ENCODE peak calls at places on chromosomes 5 and 9, in eight cellular contexts. One of them, this sample, is unnamed.
A peak's percentile ranks its signal among the peaks of the same experiment; 100 is the strongest.

GRCh38 chr5:54524704-54525103 is 7.1 kb downstream of the SNX18 start:
- DNase-seq in fibroblast of lung: no peak
- DNase-seq in ovary: peak; percentile 65
- DNase-seq in body of pancreas: peak; percentile 45
- DNase-seq in CD4-positive, CD25-positive, alpha-beta regulatory T cell: no peak
- DNase-seq in psoas muscle: no peak
- DNase-seq in keratinocyte: no peak
- DNase-seq in A549: no peak
- DNase-seq in this sample: peak; percentile 46

GRCh38 chr9:618478-618877 is 223.0 kb upstream of the DMRT1 start:
- DNase-seq in fibroblast of lung: peak; percentile 66
- DNase-seq in ovary: no peak
- DNase-seq in body of pancreas: no peak
- DNase-seq in CD4-positive, CD25-positive, alpha-beta regulatory T cell: no peak
- DNase-seq in psoas muscle: no peak
- DNase-seq in keratinocyte: no peak
- DNase-seq in A549: no peak
- DNase-seq in this sample: no peak

GRCh38 chr9:34430843-34431437 is 27.4 kb downstream of the FAM219A start:
- DNase-seq in fibroblast of lung: peak; percentile 84
- DNase-seq in ovary: peak; percentile 76
- DNase-seq in body of pancreas: peak; percentile 48
- DNase-seq in CD4-positive, CD25-positive, alpha-beta regulatory T cell: no peak
- DNase-seq in psoas muscle: peak; percentile 66
- DNase-seq in keratinocyte: peak; percentile 36
- DNase-seq in A549: peak; percentile 49
- DNase-seq in this sample: peak; percentile 27

GRCh38 chr9:112059145-112059979 is 115.7 kb downstream of the SUSD1 start:
- DNase-seq in fibroblast of lung: peak; percentile 87
- DNase-seq in ovary: no peak
- DNase-seq in body of pancreas: no peak
- DNase-seq in CD4-positive, CD25-positive, alpha-beta regulatory T cell: no peak
- DNase-seq in psoas muscle: no peak
- DNase-seq in keratinocyte: peak; percentile 80
- DNase-seq in A549: peak; percentile 89
- DNase-seq in this sample: no peak

GRCh38 chr5:11878846-11879245 is 25.4 kb downstream of the CTNND2 start:
- DNase-seq in fibroblast of lung: no peak
- DNase-seq in ovary: no peak
- DNase-seq in body of pancreas: no peak
- DNase-seq in CD4-positive, CD25-positive, alpha-beta regulatory T cell: no peak
- DNase-seq in psoas muscle: no peak
- DNase-seq in keratinocyte: no peak
- DNase-seq in A549: no peak
- DNase-seq in this sample: no peak

GRCh38 chr5:149381261-149381985 is 2.3 kb upstream of the IL17B start:
- DNase-seq in fibroblast of lung: no peak
- DNase-seq in ovary: no peak
- DNase-seq in body of pancreas: no peak
- DNase-seq in CD4-positive, CD25-positive, alpha-beta regulatory T cell: no peak
- DNase-seq in psoas muscle: no peak
- DNase-seq in keratinocyte: no peak
- DNase-seq in A549: no peak
- DNase-seq in this sample: no peak

GRCh38 chr5:124902097-124902821 is 155.8 kb upstream of the ZNF608 start:
- DNase-seq in fibroblast of lung: peak; percentile 38
- DNase-seq in ovary: no peak
- DNase-seq in body of pancreas: no peak
- DNase-seq in CD4-positive, CD25-positive, alpha-beta regulatory T cell: no peak
- DNase-seq in psoas muscle: no peak
- DNase-seq in keratinocyte: no peak
- DNase-seq in A549: no peak
- DNase-seq in this sample: peak; percentile 32

GRCh38 chr9:121589961-121590360 is 61.5 kb upstream of the DAB2IP start:
- DNase-seq in fibroblast of lung: no peak
- DNase-seq in ovary: no peak
- DNase-seq in body of pancreas: no peak
- DNase-seq in CD4-positive, CD25-positive, alpha-beta regulatory T cell: no peak
- DNase-seq in psoas muscle: no peak
- DNase-seq in keratinocyte: no peak
- DNase-seq in A549: no peak
- DNase-seq in this sample: no peak

GRCh38 chr5:75992677-75993582 is 90.3 kb upstream of the SV2C start:
- DNase-seq in fibroblast of lung: no peak
- DNase-seq in ovary: no peak
- DNase-seq in body of pancreas: no peak
- DNase-seq in CD4-positive, CD25-positive, alpha-beta regulatory T cell: no peak
- DNase-seq in psoas muscle: no peak
- DNase-seq in keratinocyte: no peak
- DNase-seq in A549: no peak
- DNase-seq in this sample: no peak

GRCh38 chr5:32311404-32312193 is 1.1 kb downstream of the MTMR12 start:
- DNase-seq in fibroblast of lung: no peak
- DNase-seq in ovary: peak; percentile 49
- DNase-seq in body of pancreas: no peak
- DNase-seq in CD4-positive, CD25-positive, alpha-beta regulatory T cell: no peak
- DNase-seq in psoas muscle: no peak
- DNase-seq in keratinocyte: no peak
- DNase-seq in A549: no peak
- DNase-seq in this sample: no peak

GRCh38 chr5:62083247-62083646 is 222.8 kb upstream of the KIF2A start:
- DNase-seq in fibroblast of lung: no peak
- DNase-seq in ovary: no peak
- DNase-seq in body of pancreas: no peak
- DNase-seq in CD4-positive, CD25-positive, alpha-beta regulatory T cell: no peak
- DNase-seq in psoas muscle: no peak
- DNase-seq in keratinocyte: no peak
- DNase-seq in A549: no peak
- DNase-seq in this sample: no peak

GRCh38 chr5:132012385-132013005 is 1.0 kb upstream of the ACSL6 start:
- DNase-seq in fibroblast of lung: peak; percentile 71
- DNase-seq in ovary: peak; percentile 76
- DNase-seq in body of pancreas: peak; percentile 14
- DNase-seq in CD4-positive, CD25-positive, alpha-beta regulatory T cell: no peak
- DNase-seq in psoas muscle: peak; percentile 47
- DNase-seq in keratinocyte: no peak
- DNase-seq in A549: no peak
- DNase-seq in this sample: peak; percentile 61

GRCh38 chr5:169831331-169831730 is 149.0 kb downstream of the INSYN2B start:
- DNase-seq in fibroblast of lung: peak; percentile 54
- DNase-seq in ovary: no peak
- DNase-seq in body of pancreas: no peak
- DNase-seq in CD4-positive, CD25-positive, alpha-beta regulatory T cell: no peak
- DNase-seq in psoas muscle: no peak
- DNase-seq in keratinocyte: no peak
- DNase-seq in A549: no peak
- DNase-seq in this sample: no peak

GRCh38 chr5:7420506-7421280 is 24.8 kb downstream of the ADCY2 start:
- DNase-seq in fibroblast of lung: no peak
- DNase-seq in ovary: no peak
- DNase-seq in body of pancreas: no peak
- DNase-seq in CD4-positive, CD25-positive, alpha-beta regulatory T cell: no peak
- DNase-seq in psoas muscle: no peak
- DNase-seq in keratinocyte: no peak
- DNase-seq in A549: no peak
- DNase-seq in this sample: no peak

GRCh38 chr9:126494746-126495145 is 119.0 kb upstream of the LMX1B start:
- DNase-seq in fibroblast of lung: no peak
- DNase-seq in ovary: no peak
- DNase-seq in body of pancreas: no peak
- DNase-seq in CD4-positive, CD25-positive, alpha-beta regulatory T cell: no peak
- DNase-seq in psoas muscle: no peak
- DNase-seq in keratinocyte: no peak
- DNase-seq in A549: no peak
- DNase-seq in this sample: no peak

GRCh38 chr5:143355710-143356109 is 47.8 kb downstream of the NR3C1 start:
- DNase-seq in fibroblast of lung: peak; percentile 93
- DNase-seq in ovary: peak; percentile 49
- DNase-seq in body of pancreas: peak; percentile 56
- DNase-seq in CD4-positive, CD25-positive, alpha-beta regulatory T cell: peak; percentile 52
- DNase-seq in psoas muscle: peak; percentile 38
- DNase-seq in keratinocyte: peak; percentile 85
- DNase-seq in A549: peak; percentile 94
- DNase-seq in this sample: no peak

DNA sequence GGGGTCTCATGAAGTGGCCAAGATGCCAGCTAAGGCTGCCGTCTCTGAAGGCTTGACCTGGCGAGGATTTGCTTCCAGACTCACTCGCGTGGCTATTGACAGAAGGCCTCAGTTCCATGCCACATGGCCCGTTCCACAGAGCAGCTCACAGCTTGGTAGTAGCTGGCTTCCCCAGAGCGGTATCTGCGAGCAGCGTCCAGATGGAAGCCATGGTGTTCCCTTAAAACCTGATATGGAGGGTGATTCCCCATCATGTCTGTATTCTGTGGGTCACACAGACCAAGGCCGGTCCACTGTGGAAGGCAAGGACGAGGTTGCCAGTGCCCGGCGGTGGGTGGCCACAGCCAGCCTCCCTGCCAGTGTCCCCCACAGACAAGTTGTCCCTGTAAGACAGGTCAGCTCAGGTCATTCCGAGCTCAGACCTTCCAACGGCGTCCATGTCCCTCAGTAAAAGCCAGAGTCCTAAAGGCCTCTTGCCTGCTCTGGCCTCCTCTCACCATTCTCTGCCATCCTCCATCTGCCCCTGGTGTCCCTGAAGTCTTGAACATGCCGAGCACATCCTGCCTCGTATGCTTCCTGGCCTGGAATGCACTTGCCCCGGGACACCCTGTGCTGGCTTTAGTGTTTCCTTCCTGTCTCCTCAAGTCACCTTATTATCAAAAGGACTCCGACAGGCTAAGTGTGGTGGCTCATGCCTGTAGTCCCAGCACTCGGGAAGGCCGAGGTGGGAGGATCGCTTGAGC is 61.3 kb upstream of the LRRTM2 start:
- DNase-seq in fibroblast of lung: no peak
- DNase-seq in ovary: no peak
- DNase-seq in body of pancreas: no peak
- DNase-seq in CD4-positive, CD25-positive, alpha-beta regulatory T cell: no peak
- DNase-seq in psoas muscle: no peak
- DNase-seq in keratinocyte: no peak
- DNase-seq in A549: no peak
- DNase-seq in this sample: no peak
- H3K4me3 ChIP-seq in fibroblast of lung: no peak overlapping the region
- H3K4me3 ChIP-seq in ovary: no peak overlapping the region
- H3K4me3 ChIP-seq in body of pancreas: no peak overlapping the region
- H3K4me3 ChIP-seq in CD4-positive, CD25-positive, alpha-beta regulatory T cell: no peak overlapping the region
- H3K4me3 ChIP-seq in psoas muscle: no peak overlapping the region
- H3K4me3 ChIP-seq in keratinocyte: no peak overlapping the region
- H3K4me3 ChIP-seq in A549: no peak overlapping the region
- H3K4me3 ChIP-seq in this sample: no peak overlapping the region

GRCh38 chr5:151071021-151071420 is 9.8 kb downstream of the TNIP1 start:
- DNase-seq in fibroblast of lung: no peak
- DNase-seq in ovary: no peak
- DNase-seq in body of pancreas: no peak
- DNase-seq in CD4-positive, CD25-positive, alpha-beta regulatory T cell: no peak
- DNase-seq in psoas muscle: no peak
- DNase-seq in keratinocyte: no peak
- DNase-seq in A549: no peak
- DNase-seq in this sample: no peak
- H3K27ac ChIP-seq in fibroblast of lung: no peak overlapping the region
- H3K27ac ChIP-seq in ovary: no peak overlapping the region
- H3K27ac ChIP-seq in body of pancreas: no peak overlapping the region
- H3K27ac ChIP-seq in CD4-positive, CD25-positive, alpha-beta regulatory T cell: no peak overlapping the region
- H3K27ac ChIP-seq in psoas muscle: peak overlapping the region; percentile 81
- H3K27ac ChIP-seq in keratinocyte: no peak overlapping the region
- H3K27ac ChIP-seq in A549: peak overlapping the region; percentile 83
- H3K27ac ChIP-seq in this sample: no peak overlapping the region

DNA sequence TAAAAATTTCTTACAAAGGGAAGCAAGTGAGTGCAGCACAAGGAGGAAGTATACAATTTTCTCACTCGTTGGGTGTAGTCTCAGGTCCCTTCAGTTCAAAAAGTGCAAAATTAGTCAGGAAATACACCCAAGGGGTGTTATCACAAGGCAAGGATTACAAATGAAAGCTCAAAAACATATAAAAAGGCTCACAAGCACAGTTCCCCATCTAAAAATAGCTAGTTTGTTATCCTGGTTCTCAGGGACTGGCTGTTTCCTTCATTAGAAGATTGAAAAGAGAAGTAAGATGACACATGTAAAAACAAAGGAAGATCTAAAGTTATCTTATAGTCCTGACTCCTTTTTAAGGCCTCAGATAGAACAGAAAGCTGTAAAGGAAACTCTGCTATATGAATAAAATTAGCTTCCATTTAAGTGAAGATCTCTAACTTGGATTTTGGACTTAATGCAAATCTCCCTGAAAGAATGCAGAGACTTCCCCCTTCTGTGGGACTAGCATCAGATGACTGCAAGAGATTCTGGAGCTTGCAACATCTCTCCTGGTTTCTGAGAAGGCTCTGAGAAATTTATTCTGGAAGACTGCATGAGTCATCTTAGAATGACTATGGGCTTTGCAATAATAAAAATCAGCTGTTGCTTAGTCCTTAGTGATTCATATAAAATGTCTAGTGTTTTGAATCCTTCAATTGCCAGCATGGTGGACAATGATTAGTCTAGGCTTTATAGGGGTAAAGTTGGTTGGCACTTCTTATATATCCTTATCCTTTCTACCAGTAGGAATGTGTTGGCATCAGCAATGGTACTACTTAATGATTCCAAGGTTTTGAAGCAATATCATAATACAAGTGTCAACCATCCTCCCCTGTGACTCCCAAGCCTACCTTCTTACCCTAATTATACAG is 25.4 kb downstream of the DAB2 start:
- DNase-seq in fibroblast of lung: peak; percentile 99
- DNase-seq in ovary: no peak
- DNase-seq in body of pancreas: no peak
- DNase-seq in CD4-positive, CD25-positive, alpha-beta regulatory T cell: no peak
- DNase-seq in psoas muscle: no peak
- DNase-seq in keratinocyte: peak; percentile 54
- DNase-seq in A549: peak; percentile 89
- DNase-seq in this sample: no peak
- H3K4me1 ChIP-seq in fibroblast of lung: peaks cover 52% of the 10 kb centered on the region
- H3K4me1 ChIP-seq in ovary: peaks cover 23% of the 10 kb centered on the region
- H3K4me1 ChIP-seq in body of pancreas: peaks cover 10% of the 10 kb centered on the region
- H3K4me1 ChIP-seq in CD4-positive, CD25-positive, alpha-beta regulatory T cell: no peaks in the 10 kb centered on the region
- H3K4me1 ChIP-seq in psoas muscle: peaks cover 30% of the 10 kb centered on the region
- H3K4me1 ChIP-seq in keratinocyte: peaks cover 29% of the 10 kb centered on the region
- H3K4me1 ChIP-seq in A549: peaks cover 48% of the 10 kb centered on the region
- H3K4me1 ChIP-seq in this sample: peaks cover 11% of the 10 kb centered on the region

GRCh38 chr9:9904021-9904420 is 708.8 kb downstream of the PTPRD start:
- DNase-seq in fibroblast of lung: no peak
- DNase-seq in ovary: no peak
- DNase-seq in body of pancreas: no peak
- DNase-seq in CD4-positive, CD25-positive, alpha-beta regulatory T cell: no peak
- DNase-seq in psoas muscle: no peak
- DNase-seq in keratinocyte: no peak
- DNase-seq in A549: no peak
- DNase-seq in this sample: no peak
- H3K4me3 ChIP-seq in fibroblast of lung: no peak overlapping the region
- H3K4me3 ChIP-seq in ovary: no peak overlapping the region
- H3K4me3 ChIP-seq in body of pancreas: no peak overlapping the region
- H3K4me3 ChIP-seq in CD4-positive, CD25-positive, alpha-beta regulatory T cell: no peak overlapping the region
- H3K4me3 ChIP-seq in psoas muscle: no peak overlapping the region
- H3K4me3 ChIP-seq in keratinocyte: no peak overlapping the region
- H3K4me3 ChIP-seq in A549: no peak overlapping the region
- H3K4me3 ChIP-seq in this sample: no peak overlapping the region